ENCODE peak calls at places on chromosomes 5 and 9, in seven cellular contexts. One of them, this sample, is unnamed.

GRCh38 chr5:137051165-137051564 is 448.0 kb downstream of the SPOCK1 start:
- DNase-seq in natural killer cell: no peak
- DNase-seq in prostate gland: no peak
- DNase-seq in nephron progenitor cell: no peak
- DNase-seq in right atrium auricular region: no peak
- DNase-seq in cardiac muscle cell: no peak
- DNase-seq in heart left ventricle: no peak
- DNase-seq in this sample: no peak

GRCh38 chr5:178413992-178414391 is 176.2 kb downstream of the COL23A1 start:
- DNase-seq in right atrium auricular region: no peak
- DNase-seq in heart left ventricle: no peak
- DNase-seq in prostate gland: no peak
- DNase-seq in natural killer cell: no peak
- DNase-seq in nephron progenitor cell: no peak
- DNase-seq in cardiac muscle cell: no peak
- DNase-seq in this sample: no peak

GRCh38 chr5:80852331-80853245 is 107.6 kb upstream of the RASGRF2 start:
- DNase-seq in natural killer cell: no peak
- DNase-seq in heart left ventricle: no peak
- DNase-seq in nephron progenitor cell: no peak
- DNase-seq in cardiac muscle cell: peak; percentile 21
- DNase-seq in right atrium auricular region: no peak
- DNase-seq in prostate gland: no peak
- DNase-seq in this sample: no peak

GRCh38 chr9:129458155-129458661 is 162.7 kb downstream of the C9orf50 start:
- DNase-seq in right atrium auricular region: no peak
- DNase-seq in natural killer cell: peak; percentile 59
- DNase-seq in prostate gland: peak; percentile 30
- DNase-seq in cardiac muscle cell: no peak
- DNase-seq in nephron progenitor cell: no peak
- DNase-seq in heart left ventricle: peak; percentile 74
- DNase-seq in this sample: no peak

GRCh38 chr9:123225995-123226394 is 42.4 kb downstream of the STRBP start:
- DNase-seq in cardiac muscle cell: no peak
- DNase-seq in nephron progenitor cell: no peak
- DNase-seq in prostate gland: no peak
- DNase-seq in heart left ventricle: no peak
- DNase-seq in natural killer cell: no peak
- DNase-seq in right atrium auricular region: no peak
- DNase-seq in this sample: no peak

GRCh38 chr5:72378636-72379289 is 58.6 kb downstream of the PTCD2 start:
- DNase-seq in right atrium auricular region: peak; percentile 71
- DNase-seq in cardiac muscle cell: peak; percentile 90
- DNase-seq in nephron progenitor cell: no peak
- DNase-seq in heart left ventricle: peak; percentile 38
- DNase-seq in natural killer cell: no peak
- DNase-seq in prostate gland: no peak
- DNase-seq in this sample: no peak

GRCh38 chr5:52269853-52270252 is 517.9 kb upstream of the ITGA1 start:
- DNase-seq in natural killer cell: no peak
- DNase-seq in right atrium auricular region: no peak
- DNase-seq in cardiac muscle cell: no peak
- DNase-seq in nephron progenitor cell: no peak
- DNase-seq in prostate gland: no peak
- DNase-seq in heart left ventricle: no peak
- DNase-seq in this sample: no peak

GRCh38 chr9:94785211-94786169 is 59.0 kb downstream of the AOPEP start:
- DNase-seq in right atrium auricular region: no peak
- DNase-seq in cardiac muscle cell: no peak
- DNase-seq in prostate gland: no peak
- DNase-seq in heart left ventricle: no peak
- DNase-seq in nephron progenitor cell: no peak
- DNase-seq in natural killer cell: no peak
- DNase-seq in this sample: no peak

GRCh38 chr5:76692651-76693050 is 23.3 kb upstream of the F2R start:
- DNase-seq in prostate gland: no peak
- DNase-seq in nephron progenitor cell: no peak
- DNase-seq in natural killer cell: no peak
- DNase-seq in cardiac muscle cell: no peak
- DNase-seq in right atrium auricular region: no peak
- DNase-seq in heart left ventricle: no peak
- DNase-seq in this sample: no peak

GRCh38 chr5:180808461-180809000 is 5.9 kb upstream of the MGAT1 start:
- DNase-seq in cardiac muscle cell: no peak
- DNase-seq in heart left ventricle: no peak
- DNase-seq in nephron progenitor cell: no peak
- DNase-seq in prostate gland: no peak
- DNase-seq in natural killer cell: no peak
- DNase-seq in right atrium auricular region: no peak
- DNase-seq in this sample: no peak

GRCh38 chr5:108258001-108258400 is 123.9 kb downstream of the FBXL17 start:
- DNase-seq in prostate gland: no peak
- DNase-seq in heart left ventricle: no peak
- DNase-seq in natural killer cell: no peak
- DNase-seq in nephron progenitor cell: no peak
- DNase-seq in right atrium auricular region: no peak
- DNase-seq in cardiac muscle cell: peak; percentile 8
- DNase-seq in this sample: no peak

GRCh38 chr5:172700686-172701324 is 59.7 kb downstream of the NEURL1B start:
- DNase-seq in cardiac muscle cell: no peak
- DNase-seq in prostate gland: no peak
- DNase-seq in right atrium auricular region: no peak
- DNase-seq in heart left ventricle: peak; percentile 74
- DNase-seq in natural killer cell: no peak
- DNase-seq in nephron progenitor cell: no peak
- DNase-seq in this sample: no peak

GRCh38 chr9:12640866-12641636 is 52.1 kb upstream of the TYRP1 start:
- DNase-seq in natural killer cell: no peak
- DNase-seq in prostate gland: no peak
- DNase-seq in right atrium auricular region: no peak
- DNase-seq in nephron progenitor cell: no peak
- DNase-seq in cardiac muscle cell: no peak
- DNase-seq in heart left ventricle: no peak
- DNase-seq in this sample: no peak

GRCh38 chr9:91536211-91536691 is 112.6 kb upstream of the NFIL3 start:
- DNase-seq in prostate gland: peak; percentile 12
- DNase-seq in cardiac muscle cell: no peak
- DNase-seq in right atrium auricular region: no peak
- DNase-seq in nephron progenitor cell: peak; percentile 44
- DNase-seq in heart left ventricle: no peak
- DNase-seq in natural killer cell: no peak
- DNase-seq in this sample: no peak

GRCh38 chr9:129981180-129981907 is 61.6 kb downstream of the FNBP1 start:
- DNase-seq in natural killer cell: no peak
- DNase-seq in cardiac muscle cell: peak; percentile 78
- DNase-seq in nephron progenitor cell: no peak
- DNase-seq in heart left ventricle: peak; percentile 41
- DNase-seq in right atrium auricular region: peak; percentile 84
- DNase-seq in prostate gland: no peak
- DNase-seq in this sample: no peak

GRCh38 chr9:69758981-69759477 is 782 bp downstream of the PTAR1 start:
- DNase-seq in right atrium auricular region: no peak
- DNase-seq in nephron progenitor cell: no peak
- DNase-seq in heart left ventricle: no peak
- DNase-seq in cardiac muscle cell: peak; percentile 26
- DNase-seq in natural killer cell: no peak
- DNase-seq in prostate gland: no peak
- DNase-seq in this sample: no peak

GRCh38 chr9:91465420-91465819 is 41.8 kb upstream of the NFIL3 start:
- DNase-seq in prostate gland: no peak
- DNase-seq in cardiac muscle cell: peak; percentile 37
- DNase-seq in natural killer cell: no peak
- DNase-seq in right atrium auricular region: no peak
- DNase-seq in nephron progenitor cell: no peak
- DNase-seq in heart left ventricle: no peak
- DNase-seq in this sample: no peak

GRCh38 chr9:114117614-114117995 is 18.5 kb upstream of the KIF12 start:
- DNase-seq in right atrium auricular region: no peak
- DNase-seq in nephron progenitor cell: no peak
- DNase-seq in natural killer cell: no peak
- DNase-seq in heart left ventricle: peak; percentile 19
- DNase-seq in prostate gland: no peak
- DNase-seq in cardiac muscle cell: no peak
- DNase-seq in this sample: no peak

GRCh38 chr9:136804509-136805206 is 3.1 kb upstream of the RABL6 start:
- DNase-seq in right atrium auricular region: no peak
- DNase-seq in natural killer cell: no peak
- DNase-seq in nephron progenitor cell: no peak
- DNase-seq in prostate gland: peak; percentile 77
- DNase-seq in cardiac muscle cell: no peak
- DNase-seq in heart left ventricle: no peak
- DNase-seq in this sample: no peak

GRCh38 chr9:106704056-106704625 is 158.8 kb upstream of the ZNF462 start:
- DNase-seq in heart left ventricle: no peak
- DNase-seq in right atrium auricular region: no peak
- DNase-seq in natural killer cell: no peak
- DNase-seq in prostate gland: no peak
- DNase-seq in nephron progenitor cell: no peak
- DNase-seq in cardiac muscle cell: peak; percentile 72
- DNase-seq in this sample: no peak

GRCh38 chr9:131500939-131501541 is 1.7 kb upstream of the POMT1 start:
- DNase-seq in prostate gland: no peak
- DNase-seq in cardiac muscle cell: peak; percentile 40
- DNase-seq in right atrium auricular region: no peak
- DNase-seq in heart left ventricle: no peak
- DNase-seq in natural killer cell: no peak
- DNase-seq in nephron progenitor cell: no peak
- DNase-seq in this sample: no peak

GRCh38 chr5:80937591-80937990 is 22.6 kb upstream of the RASGRF2 start:
- DNase-seq in cardiac muscle cell: no peak
- DNase-seq in right atrium auricular region: no peak
- DNase-seq in nephron progenitor cell: no peak
- DNase-seq in heart left ventricle: no peak
- DNase-seq in natural killer cell: no peak
- DNase-seq in prostate gland: no peak
- DNase-seq in this sample: no peak

GRCh38 chr9:129253820-129254381 is 75.8 kb upstream of the IER5L start:
- DNase-seq in heart left ventricle: peak; percentile 88
- DNase-seq in cardiac muscle cell: peak; percentile 81
- DNase-seq in nephron progenitor cell: peak; percentile 36
- DNase-seq in prostate gland: no peak
- DNase-seq in right atrium auricular region: no peak
- DNase-seq in natural killer cell: no peak
- DNase-seq in this sample: no peak

GRCh38 chr5:109691248-109691574 is 1.5 kb downstream of the MAN2A1 start:
- DNase-seq in heart left ventricle: no peak
- DNase-seq in prostate gland: no peak
- DNase-seq in right atrium auricular region: no peak
- DNase-seq in cardiac muscle cell: no peak
- DNase-seq in natural killer cell: no peak
- DNase-seq in nephron progenitor cell: no peak
- DNase-seq in this sample: no peak

GRCh38 chr5:109689740-109690455 is at the start of gene MAN2A1:
- DNase-seq in heart left ventricle: peak; percentile 84
- DNase-seq in nephron progenitor cell: peak; percentile 74
- DNase-seq in right atrium auricular region: peak; percentile 70
- DNase-seq in prostate gland: peak; percentile 73
- DNase-seq in cardiac muscle cell: peak; percentile 76
- DNase-seq in natural killer cell: peak; percentile 71
- DNase-seq in this sample: peak; percentile 71

GRCh38 chr5:109690456-109691247 is 925 bp downstream of the MAN2A1 start:
- DNase-seq in prostate gland: peak; percentile 73
- DNase-seq in cardiac muscle cell: peak; percentile 84
- DNase-seq in right atrium auricular region: peak; percentile 91
- DNase-seq in heart left ventricle: peak; percentile 78
- DNase-seq in natural killer cell: peak; percentile 54
- DNase-seq in nephron progenitor cell: peak; percentile 60
- DNase-seq in this sample: peak; percentile 69

GRCh38 chr5:109688647-109688998 is 1.1 kb upstream of the MAN2A1 start:
- DNase-seq in heart left ventricle: no peak
- DNase-seq in nephron progenitor cell: no peak
- DNase-seq in prostate gland: no peak
- DNase-seq in cardiac muscle cell: no peak
- DNase-seq in natural killer cell: no peak
- DNase-seq in right atrium auricular region: no peak
- DNase-seq in this sample: no peak

GRCh38 chr5:109688999-109689739 is 558 bp upstream of the MAN2A1 start:
- DNase-seq in prostate gland: peak; percentile 82
- DNase-seq in natural killer cell: peak; percentile 78
- DNase-seq in heart left ventricle: peak; percentile 95
- DNase-seq in cardiac muscle cell: peak; percentile 94
- DNase-seq in nephron progenitor cell: peak; percentile 81
- DNase-seq in right atrium auricular region: peak; percentile 82
- DNase-seq in this sample: peak; percentile 85
- TF ChIP-seq CTCF in prostate gland: no peak
- TF ChIP-seq CTCF in natural killer cell: peak; percentile 7
- TF ChIP-seq CTCF in heart left ventricle: no peak
- TF ChIP-seq CTCF in cardiac muscle cell: peak; percentile 3
- TF ChIP-seq CTCF in nephron progenitor cell: no peak
- TF ChIP-seq CTCF in right atrium auricular region: no peak
- TF ChIP-seq CTCF in this sample: no peak

DNA sequence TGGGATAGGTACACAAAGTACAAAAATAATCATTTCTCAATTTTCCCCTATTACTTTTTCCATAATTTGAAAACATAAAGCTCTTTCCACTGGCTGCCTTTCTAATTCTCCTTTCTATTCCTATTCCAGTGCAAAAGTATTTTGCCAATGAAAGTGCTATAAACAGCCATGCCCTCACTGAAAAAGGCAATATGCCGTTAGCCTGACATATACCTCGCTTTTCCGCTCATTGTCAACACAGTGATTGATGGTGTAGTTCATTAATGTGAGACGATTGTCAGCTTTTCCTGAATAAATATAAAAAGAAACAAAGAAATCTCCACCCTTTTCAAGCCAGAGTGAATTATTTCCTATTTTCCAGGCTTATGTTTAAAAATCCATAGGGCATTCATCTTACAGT is 97.5 kb downstream of the EBF1 start:
- DNase-seq in cardiac muscle cell: no peak
- DNase-seq in nephron progenitor cell: no peak
- DNase-seq in heart left ventricle: no peak
- DNase-seq in natural killer cell: no peak
- DNase-seq in right atrium auricular region: no peak
- DNase-seq in prostate gland: no peak
- DNase-seq in this sample: no peak
- TF ChIP-seq CTCF in cardiac muscle cell: no peak
- TF ChIP-seq CTCF in nephron progenitor cell: no peak
- TF ChIP-seq CTCF in heart left ventricle: no peak
- TF ChIP-seq CTCF in natural killer cell: no peak
- TF ChIP-seq CTCF in right atrium auricular region: no peak
- TF ChIP-seq CTCF in prostate gland: no peak
- TF ChIP-seq CTCF in this sample: no peak

DNA sequence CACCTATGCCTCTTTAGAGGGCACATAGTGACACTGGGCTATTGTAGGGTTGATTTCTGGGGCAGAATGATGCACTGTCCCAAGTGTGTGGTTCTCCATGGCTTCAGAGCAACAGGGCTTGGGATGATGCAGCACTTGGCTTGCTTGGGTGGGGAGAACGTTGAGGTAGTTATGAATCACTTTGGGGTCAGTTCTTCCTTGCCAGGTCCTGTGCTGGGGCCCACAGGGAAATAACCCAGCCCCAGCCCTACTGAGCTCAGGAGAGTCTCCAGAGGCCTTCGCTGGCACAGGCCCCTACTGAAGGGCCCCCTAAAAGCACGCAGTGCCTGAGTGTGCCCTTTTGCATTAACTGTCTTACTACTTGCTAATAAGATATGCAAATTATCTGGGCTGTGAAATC is 24.2 kb downstream of the JADE2 start:
- DNase-seq in natural killer cell: no peak
- DNase-seq in heart left ventricle: no peak
- DNase-seq in prostate gland: no peak
- DNase-seq in cardiac muscle cell: peak; percentile 39
- DNase-seq in right atrium auricular region: no peak
- DNase-seq in nephron progenitor cell: no peak
- DNase-seq in this sample: no peak
- TF ChIP-seq CTCF in natural killer cell: no peak
- TF ChIP-seq CTCF in heart left ventricle: no peak
- TF ChIP-seq CTCF in prostate gland: no peak
- TF ChIP-seq CTCF in cardiac muscle cell: no peak
- TF ChIP-seq CTCF in right atrium auricular region: no peak
- TF ChIP-seq CTCF in nephron progenitor cell: no peak
- TF ChIP-seq CTCF in this sample: no peak

GRCh38 chr5:75336625-75337336 is at the start of gene HMGCR:
- DNase-seq in cardiac muscle cell: peak; percentile 100
- DNase-seq in prostate gland: peak; percentile 99
- DNase-seq in right atrium auricular region: peak; percentile 100
- DNase-seq in nephron progenitor cell: peak; percentile 96
- DNase-seq in natural killer cell: peak; percentile 95
- DNase-seq in heart left ventricle: peak; percentile 99
- DNase-seq in this sample: peak; percentile 97
- TF ChIP-seq CTCF in cardiac muscle cell: peak; percentile 7
- TF ChIP-seq CTCF in prostate gland: no peak
- TF ChIP-seq CTCF in right atrium auricular region: peak; percentile 11
- TF ChIP-seq CTCF in nephron progenitor cell: no peak
- TF ChIP-seq CTCF in natural killer cell: no peak
- TF ChIP-seq CTCF in heart left ventricle: no peak
- TF ChIP-seq CTCF in this sample: peak; percentile 11

This sample was measured in glutamatergic neuron.